ENCODE peak calls at places on chromosome 14, in nine cellular contexts. L is stimulated activated CD8-positive, alpha-beta memory T cell treated with anti-CD3 and anti-CD28 coated beads, Interleukin-4, amount 100 ng/mL, for 1 hour; J is hepatocyte; W is right cardiac atrium; M is kidney glomerular epithelial cell; N is HTR-8/SVneo; G is left cardiac atrium; R is NCI-H748 treated with DMSO at 0.1 percent for 48 hours; O is H7. Y is an unnamed sample.
A peak's percentile ranks its signal among the peaks of the same experiment; 100 is the strongest.

GRCh38 chr14:22386924-22387775 is 201.9 kb downstream of the DAD1 start:
- DNase-seq in L (no peak), J (peak; percentile 90), W (no peak), M (peak; percentile 50), N (peak; percentile 56), G (peak; percentile 66), R (peak; percentile 61), O (peak; percentile 84), Y (peak; percentile 80)

GRCh38 chr14:51453869-51454268 is 197.8 kb upstream of the FRMD6 start:
- DNase-seq in L (no peak), J (no peak), W (no peak), M (no peak), N (no peak), G (no peak), R (no peak), O (no peak), Y (no peak)

GRCh38 chr14:99881011-99881410 is 87.8 kb downstream of the EML1 start:
- DNase-seq in L (no peak), J (no peak), W (no peak), M (no peak), N (no peak), G (no peak), R (no peak), O (no peak), Y (no peak)

GRCh38 chr14:35435177-35435576 is 30.6 kb upstream of the NFKBIA start:
- DNase-seq in L (no peak), J (no peak), W (no peak), M (no peak), N (no peak), G (no peak), R (no peak), O (no peak), Y (no peak)

GRCh38 chr14:87745507-87746118 is 247.4 kb downstream of the GALC start:
- DNase-seq in L (no peak), J (peak; percentile 58), W (peak; percentile 28), M (peak; percentile 47), N (no peak), G (no peak), R (peak; percentile 36), O (peak; percentile 73), Y (peak; percentile 82)

GRCh38 chr14:89572566-89573398 is 155.7 kb upstream of the FOXN3 start:
- DNase-seq in L (no peak), J (no peak), W (no peak), M (no peak), N (no peak), G (no peak), R (no peak), O (no peak), Y (no peak)

GRCh38 chr14:92863281-92863680 is 59.7 kb upstream of the CHGA start:
- DNase-seq in L (no peak), J (no peak), W (no peak), M (no peak), N (no peak), G (no peak), R (peak; percentile 91), O (no peak), Y (no peak)

GRCh38 chr14:105702275-105702817 is 176.0 kb downstream of the TMEM121 start:
- DNase-seq in L (no peak), J (no peak), W (no peak), M (no peak), N (no peak), G (no peak), R (no peak), O (no peak), Y (no peak)

GRCh38 chr14:102723650-102724049 is 53.6 kb upstream of the TRAF3 start:
- DNase-seq in L (no peak), J (no peak), W (no peak), M (no peak), N (no peak), G (no peak), R (no peak), O (no peak), Y (no peak)

GRCh38 chr14:22333408-22334274 is 255.4 kb downstream of the DAD1 start:
- DNase-seq in L (no peak), J (peak; percentile 70), W (no peak), M (peak; percentile 20), N (peak; percentile 30), G (no peak), R (no peak), O (no peak), Y (peak; percentile 88)

GRCh38 chr14:67650694-67651093 is 23.7 kb downstream of the VTI1B start:
- DNase-seq in L (no peak), J (no peak), W (no peak), M (no peak), N (no peak), G (no peak), R (no peak), O (no peak), Y (no peak)

GRCh38 chr14:56933446-56933845 is 123.2 kb upstream of the OTX2 start:
- DNase-seq in L (no peak), J (no peak), W (no peak), M (no peak), N (no peak), G (no peak), R (peak; percentile 42), O (no peak), Y (no peak)

GRCh38 chr14:24368215-24368561 is 204 bp downstream of the NFATC4 start:
- DNase-seq in L (no peak), J (peak; percentile 40), W (no peak), M (no peak), N (no peak), G (no peak), R (no peak), O (peak; percentile 85), Y (no peak)

GRCh38 chr14:77660754-77661153 is 44.3 kb upstream of the SPTLC2 start:
- DNase-seq in L (no peak), J (no peak), W (no peak), M (peak; percentile 31), N (no peak), G (no peak), R (peak; percentile 28), O (no peak), Y (no peak)

GRCh38 chr14:38743941-38744611 is 359.0 kb downstream of the SEC23A start:
- DNase-seq in L (no peak), J (no peak), W (no peak), M (no peak), N (no peak), G (no peak), R (no peak), O (no peak), Y (no peak)

GRCh38 chr14:38211258-38211735 is 3.6 kb downstream of the SSTR1 start:
- DNase-seq in L (no peak), J (peak; percentile 12), W (no peak), M (no peak), N (no peak), G (no peak), R (no peak), O (peak; percentile 60), Y (no peak)

GRCh38 chr14:75334191-75335051 is 55.8 kb downstream of the FOS start:
- DNase-seq in L (peak; percentile 11), J (no peak), W (peak; percentile 70), M (no peak), N (no peak), G (peak; percentile 68), R (no peak), O (no peak), Y (no peak)

GRCh38 chr14:75648066-75648838 is 12.4 kb downstream of the ERG28 start:
- DNase-seq in L (no peak), J (peak; percentile 75), W (peak; percentile 62), M (peak; percentile 99), N (peak; percentile 95), G (peak; percentile 70), R (no peak), O (no peak), Y (peak; percentile 71)

GRCh38 chr14:53022593-53022992 is 71.7 kb upstream of the FERMT2 start:
- DNase-seq in L (no peak), J (no peak), W (no peak), M (no peak), N (peak; percentile 37), G (no peak), R (no peak), O (no peak), Y (no peak)

GRCh38 chr14:32006267-32007110 is 70.6 kb upstream of the ARHGAP5 start:
- DNase-seq in L (no peak), J (peak; percentile 61), W (no peak), M (peak; percentile 97), N (no peak), G (no peak), R (no peak), O (no peak), Y (peak; percentile 63)

GRCh38 chr14:72850360-72850759 is 43.5 kb downstream of the DPF3 start:
- DNase-seq in L (no peak), J (peak; percentile 43), W (no peak), M (peak; percentile 57), N (no peak), G (no peak), R (no peak), O (no peak), Y (no peak)

GRCh38 chr14:25394356-25394755 is 344.4 kb upstream of the STXBP6 start:
- DNase-seq in L (no peak), J (no peak), W (peak; percentile 40), M (no peak), N (no peak), G (no peak), R (no peak), O (no peak), Y (no peak)

GRCh38 chr14:37091651-37092050 is 80.8 kb downstream of the SLC25A21 start:
- DNase-seq in L (no peak), J (no peak), W (no peak), M (no peak), N (no peak), G (no peak), R (no peak), O (no peak), Y (no peak)

GRCh38 chr14:89500303-89500702 is 83.3 kb upstream of the FOXN3 start:
- DNase-seq in L (no peak), J (no peak), W (no peak), M (no peak), N (no peak), G (no peak), R (no peak), O (no peak), Y (no peak)

GRCh38 chr14:23887536-23887935 is 66.0 kb upstream of the DHRS4 start:
- DNase-seq in L (no peak), J (no peak), W (no peak), M (no peak), N (no peak), G (no peak), R (no peak), O (no peak), Y (no peak)

GRCh38 chr14:67837011-67837624 is 17.5 kb downstream of the RAD51B start:
- DNase-seq in L (no peak), J (peak; percentile 85), W (no peak), M (peak; percentile 75), N (peak; percentile 85), G (peak; percentile 47), R (no peak), O (no peak), Y (peak; percentile 77)

Y was measured in mesendoderm.